ENCODE peak calls at places on chromosomes 12 and 14, in ten cellular contexts. T is psoas muscle; J is HCT116; Z is CD4-positive, CD25-positive, alpha-beta regulatory T cell; C is CD8-positive, alpha-beta T cell; H is neuronal stem cell; I is astrocyte; U is aorta; V is kidney; O is transverse colon. N is an unnamed sample. For H3K4me1, the result is how much of the 10 kb centered on the place peaks cover.

GRCh38 chr12:27015730-27016076 is 1.5 kb upstream of the TM7SF3 start:
- DNase-seq in O (no peak), C (no peak), T (no peak), Z (peak), H (no peak), J (peak), I (peak), U (no peak), V (no peak), N (no peak)

GRCh38 chr14:67704484-67705089 is 2.9 kb downstream of the RDH12 start:
- DNase-seq in V (no peak), U (no peak), C (no peak), T (no peak), O (no peak), I (peak), Z (peak), H (peak), J (peak), N (no peak)

GRCh38 chr12:105257321-105257728 is 21.4 kb upstream of the APPL2 start:
- DNase-seq in O (no peak), Z (no peak), C (no peak), T (no peak), H (no peak), V (no peak), I (peak), U (no peak), J (no peak), N (no peak)

GRCh38 chr12:11702959-11703358 is 53.5 kb downstream of the ETV6 start:
- DNase-seq in J (no peak), I (no peak), O (no peak), C (no peak), V (no peak), U (no peak), Z (no peak), T (no peak), H (no peak), N (no peak)

GRCh38 chr14:33402604-33403003 is 463.9 kb downstream of the NPAS3 start:
- DNase-seq in C (no peak), I (no peak), U (no peak), H (no peak), Z (no peak), V (no peak), O (no peak), J (no peak), T (no peak), N (peak)

GRCh38 chr14:74038015-74038859 is 19.1 kb downstream of the BBOF1 start:
- DNase-seq in J (no peak), Z (peak), U (no peak), H (peak), I (peak), C (no peak), V (no peak), T (no peak), O (no peak), N (no peak)

GRCh38 chr12:132444283-132444682 is 45.7 kb upstream of the FBRSL1 start:
- DNase-seq in I (no peak), H (no peak), J (no peak), O (no peak), U (no peak), C (no peak), V (no peak), T (no peak), Z (no peak), N (peak)

GRCh38 chr14:105192866-105193731 is 12.0 kb upstream of the NUDT14 start:
- DNase-seq in I (peak), U (no peak), Z (no peak), C (no peak), T (no peak), O (no peak), V (no peak), J (no peak), H (no peak), N (no peak)

GRCh38 chr12:6276936-6277615 is 33.4 kb upstream of the PLEKHG6 start:
- DNase-seq in Z (no peak), T (no peak), V (no peak), J (no peak), C (no peak), U (no peak), H (no peak), I (no peak), O (peak), N (no peak)

GRCh38 chr12:118404876-118405521 is 28.6 kb downstream of the SUDS3 start:
- DNase-seq in C (peak), O (peak), H (peak), T (peak), Z (peak), U (peak), I (peak), V (no peak), J (peak), N (no peak)

GRCh38 chr12:120231316-120232011 is 30.6 kb upstream of the RPLP0 start:
- DNase-seq in J (peak), H (no peak), U (peak), C (peak), T (peak), V (peak), Z (peak), O (peak), I (peak), N (peak)

GRCh38 chr12:75945581-75945980 is 86.0 kb downstream of the PHLDA1 start:
- DNase-seq in I (no peak), Z (no peak), T (no peak), O (no peak), J (no peak), H (no peak), V (no peak), U (no peak), C (no peak), N (no peak)
- H3K27ac ChIP-seq in I (peak), Z (no peak), T (no peak), O (no peak), J (peak), H (no peak), V (no peak), U (no peak), C (no peak), N (no peak)

GRCh38 chr12:91401190-91401589 is 218.6 kb upstream of the DCN start:
- DNase-seq in Z (no peak), J (no peak), U (no peak), O (no peak), H (no peak), T (no peak), C (no peak), V (no peak), I (no peak), N (no peak)
- H3K4me3 ChIP-seq in Z (no peak), J (no peak), U (no peak), O (no peak), H (no peak), T (no peak), C (no peak), V (no peak), I (no peak), N (no peak)

GRCh38 chr12:57693317-57693658 is 644 bp upstream of the OS9 start:
- DNase-seq in I (no peak), Z (no peak), U (no peak), O (no peak), T (no peak), C (no peak), V (no peak), H (no peak), J (no peak), N (no peak)

GRCh38 chr12:57692500-57692899 is 1.4 kb upstream of the OS9 start:
- DNase-seq in H (no peak), V (no peak), T (no peak), O (no peak), Z (no peak), U (no peak), C (no peak), J (no peak), I (no peak), N (no peak)

GRCh38 chr12:57695770-57696432 is 2.0 kb downstream of the OS9 start:
- DNase-seq in I (no peak), Z (no peak), H (no peak), T (no peak), V (no peak), C (no peak), U (no peak), O (no peak), J (no peak), N (no peak)

GRCh38 chr12:57694459-57695019 is 607 bp downstream of the OS9 start:
- DNase-seq in T (no peak), O (peak), H (peak), Z (no peak), C (no peak), U (no peak), V (no peak), J (no peak), I (no peak), N (peak)

GRCh38 chr12:57693659-57694458 is at the start of gene OS9:
- DNase-seq in Z (peak), U (peak), T (peak), O (peak), J (peak), C (peak), V (peak), H (peak), I (peak), N (peak)
- H3K4me1 ChIP-seq in Z (under half), U (under half), T (under half), O (under half), J (under half), C (under half), V (under half), H (under half), I (under half), N (under half)

GRCh38 chr12:49643961-49644619 is 20.7 kb downstream of the PRPF40B start:
- DNase-seq in H (no peak), O (no peak), C (no peak), Z (no peak), U (no peak), T (no peak), I (no peak), V (peak), J (no peak), N (no peak)
- H3K27ac ChIP-seq in H (no peak), O (no peak), C (no peak), Z (no peak), U (no peak), T (no peak), I (no peak), V (no peak), J (no peak), N (no peak)

DNA sequence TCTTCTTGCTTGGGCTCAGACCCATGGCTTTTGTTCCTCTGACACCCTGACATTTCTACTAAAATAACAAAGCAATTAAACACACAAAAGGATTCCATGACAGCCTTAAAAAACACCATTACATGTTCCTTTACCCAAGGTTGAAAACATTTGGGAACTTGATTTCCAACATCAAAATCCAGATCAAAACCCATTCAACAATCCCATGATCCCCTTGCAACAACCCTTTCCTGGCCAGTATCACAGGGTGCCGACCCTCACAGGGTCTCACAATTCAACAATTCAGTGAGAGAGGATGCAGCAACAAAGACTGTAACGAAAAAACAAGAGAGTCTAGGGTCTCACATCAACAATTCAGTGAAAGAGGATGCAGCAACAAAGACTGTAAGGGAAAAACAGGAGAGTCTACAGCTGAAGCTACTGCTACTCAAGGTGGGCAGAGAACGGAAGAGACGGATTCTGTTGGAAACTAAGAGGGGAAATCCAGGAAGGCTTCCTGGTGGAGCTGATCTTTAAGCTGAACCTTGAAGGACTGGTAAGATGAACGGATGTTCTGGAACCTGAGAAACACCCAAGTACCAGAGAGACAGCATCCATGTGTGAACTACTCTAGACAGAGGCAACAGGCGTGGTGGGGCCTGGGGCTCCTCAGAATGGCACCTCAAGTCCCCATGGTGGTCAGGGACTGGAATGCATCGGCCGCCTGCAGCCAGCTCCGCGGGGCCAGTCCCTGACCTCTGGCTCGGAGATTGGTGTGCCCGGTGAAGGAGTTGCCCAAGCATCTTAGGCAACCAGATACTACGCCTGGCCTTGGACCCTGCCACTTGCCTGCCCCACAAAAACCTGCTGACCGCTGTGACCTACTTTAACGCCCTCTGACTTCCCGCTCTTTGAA is 22.7 kb upstream of the ZFP36L1 start:
- DNase-seq in O (no peak), C (no peak), T (peak), I (no peak), U (no peak), Z (peak), H (no peak), J (no peak), V (no peak), N (no peak)
- H3K4me3 ChIP-seq in O (peak), C (peak), T (peak), I (peak), U (no peak), Z (peak), H (peak), J (peak), V (peak), N (no peak)